ENCODE peak calls at places on chromosome 12, in four cellular contexts. D is vagina, W is head of caudate nucleus, R is GM03348. K is an unnamed sample.

GRCh38 chr12:10241276-10241675 is 28.6 kb downstream of the GABARAPL1 start:
- DNase-seq in R (peak), D (no peak), W (no peak), K (peak)

GRCh38 chr12:105322070-105322469 is 8.4 kb upstream of the C12orf75 start:
- DNase-seq in D (no peak), W (no peak), R (peak), K (peak)

GRCh38 chr12:26122681-26123481 is 2.0 kb downstream of the BHLHE41 start:
- DNase-seq in D (no peak), R (peak), W (peak), K (peak)

GRCh38 chr12:124168016-124168415 is 126.9 kb upstream of the RFLNA start:
- DNase-seq in W (no peak), D (no peak), R (no peak), K (no peak)

GRCh38 chr12:116040412-116040811 is 237.1 kb downstream of the MED13L start:
- DNase-seq in W (no peak), R (peak), D (no peak), K (peak)

GRCh38 chr12:13347241-13348043 is 150.9 kb downstream of the EMP1 start:
- DNase-seq in R (peak), W (peak), D (no peak), K (peak)

GRCh38 chr12:127559349-127560040 is 707.5 kb upstream of the TMEM132C start:
- DNase-seq in W (no peak), R (peak), D (no peak), K (peak)

GRCh38 chr12:66573605-66574004 is 105.3 kb downstream of the GRIP1 start:
- DNase-seq in W (no peak), D (no peak), R (no peak), K (no peak)

GRCh38 chr12:64169999-64170398 is 52.1 kb downstream of the KICS2 start:
- DNase-seq in R (no peak), W (no peak), D (no peak), K (peak)

GRCh38 chr12:121893901-121894540 is 5.4 kb downstream of the PSMD9 start:
- DNase-seq in R (peak), W (no peak), D (no peak), K (peak)

GRCh38 chr12:256958-257357 is 5.7 kb downstream of the SLC6A13 start:
- DNase-seq in W (no peak), R (no peak), D (no peak), K (no peak)

GRCh38 chr12:120831648-120832267 is 72.4 kb downstream of the SPPL3 start:
- DNase-seq in D (no peak), W (no peak), R (no peak), K (no peak)

GRCh38 chr12:66132408-66132807 is 1.9 kb upstream of the LLPH start:
- DNase-seq in W (no peak), R (peak), D (no peak), K (peak)

GRCh38 chr12:113372371-113372770 is 14.0 kb downstream of the PLBD2 start:
- DNase-seq in W (no peak), R (no peak), D (no peak), K (no peak)

GRCh38 chr12:83128529-83128928 is 441.8 kb downstream of the TMTC2 start:
- DNase-seq in W (no peak), D (no peak), R (peak), K (peak)

GRCh38 chr12:99670635-99671034 is 23.1 kb downstream of the GARIN6 start:
- DNase-seq in W (no peak), R (no peak), D (no peak), K (peak)

GRCh38 chr12:15278816-15279658 is 43.3 kb upstream of the PTPRO start:
- DNase-seq in R (peak), W (peak), D (peak), K (peak)

GRCh38 chr12:48459259-48459658 is 13.1 kb upstream of the ANP32D start:
- DNase-seq in D (no peak), R (no peak), W (no peak), K (no peak)

GRCh38 chr12:82818276-82819035 is 131.8 kb downstream of the TMTC2 start:
- DNase-seq in D (no peak), R (peak), W (no peak), K (peak)

GRCh38 chr12:52669426-52669825 is 10.8 kb downstream of the KRT1 start:
- DNase-seq in R (no peak), D (no peak), W (no peak), K (no peak)

GRCh38 chr12:64560395-64561301 is 49.6 kb upstream of the RASSF3 start:
- DNase-seq in R (peak), D (no peak), W (no peak), K (peak)

GRCh38 chr12:104494137-104494815 is 37.5 kb downstream of the CHST11 start:
- DNase-seq in W (peak), R (peak), D (no peak), K (peak)

GRCh38 chr12:105995986-105996385 is 142.8 kb downstream of the NUAK1 start:
- DNase-seq in D (no peak), R (no peak), W (no peak), K (peak)

GRCh38 chr12:13075114-13075471 is 28.4 kb downstream of the GSG1 start:
- DNase-seq in R (peak), D (no peak), W (no peak), K (peak)

GRCh38 chr12:122978507-122978955 is 1.9 kb upstream of the ARL6IP4 start:
- DNase-seq in D (no peak), R (no peak), W (no peak), K (no peak)

GRCh38 chr12:107760207-107760816 is 625 bp downstream of the PRDM4 start:
- DNase-seq in D (no peak), R (peak), W (peak), K (peak)

GRCh38 chr12:96073346-96074336 is 38.3 kb upstream of the LTA4H start:
- DNase-seq in W (no peak), D (no peak), R (no peak), K (peak)

GRCh38 chr12:56679834-56680575 is 8.1 kb downstream of the PTGES3 start:
- DNase-seq in D (no peak), W (no peak), R (no peak), K (no peak)

GRCh38 chr12:117119592-117120198 is 20.5 kb upstream of the TESC start:
- DNase-seq in D (no peak), R (peak), W (peak), K (no peak)

GRCh38 chr12:78970041-78970440 is 105.5 kb downstream of the SYT1 start:
- DNase-seq in R (no peak), W (no peak), D (no peak), K (peak)

GRCh38 chr12:9731393-9731792 is 1.5 kb downstream of the CLECL1 start:
- DNase-seq in D (no peak), R (no peak), W (no peak), K (no peak)

GRCh38 chr12:117832459-117833457 is 136.0 kb downstream of the KSR2 start:
- DNase-seq in R (peak), W (no peak), D (no peak), K (peak)

GRCh38 chr12:100375023-100375737 is 18.3 kb downstream of the SLC17A8 start:
- DNase-seq in D (no peak), R (peak), W (peak), K (peak)

GRCh38 chr12:45200497-45201043 is 15.3 kb upstream of the ANO6 start:
- DNase-seq in D (no peak), W (no peak), R (no peak), K (no peak)

GRCh38 chr12:28937196-28937595 is 211.9 kb upstream of the FAR2 start:
- DNase-seq in D (no peak), W (no peak), R (peak), K (peak)

GRCh38 chr12:59164991-59165718 is 244.9 kb upstream of the LRIG3 start:
- DNase-seq in D (no peak), R (peak), W (no peak), K (peak)

K was measured in GM23248.